ENCODE peak calls at places on chromosomes 7 and 10, in seven cellular contexts. P, K, R, J, V, T and F are unnamed samples.

GRCh38 chr10:35963685-35964084 is 321.6 kb upstream of the FZD8 start:
- DNase-seq in P (no peak), K (no peak), R (no peak), J (no peak), V (no peak), T (no peak), F (no peak)

GRCh38 chr10:8365935-8366911 is 311.7 kb downstream of the GATA3 start:
- DNase-seq in P (no peak), K (no peak), R (peak; percentile 81), J (peak; percentile 10), V (peak; percentile 39), T (peak; percentile 99), F (peak; percentile 81)

GRCh38 chr10:49653530-49653929 is 25.9 kb upstream of the C10orf53 start:
- DNase-seq in P (no peak), K (no peak), R (no peak), J (no peak), V (no peak), T (no peak), F (no peak)

GRCh38 chr7:76296743-76297740 is 5.4 kb upstream of the HSPB1 start:
- DNase-seq in P (no peak), K (no peak), R (peak; percentile 93), J (no peak), V (no peak), T (peak; percentile 69), F (peak; percentile 84)

GRCh38 chr7:835491-836401 is 3.5 kb downstream of the SUN1 start:
- DNase-seq in P (no peak), K (no peak), R (no peak), J (no peak), V (no peak), T (no peak), F (peak; percentile 11)

GRCh38 chr10:128568979-128569378 is 442.8 kb upstream of the MKI67 start:
- DNase-seq in P (no peak), K (no peak), R (no peak), J (no peak), V (no peak), T (no peak), F (no peak)

GRCh38 chr7:105691029-105691691 is 109.9 kb upstream of the EFCAB10 start:
- DNase-seq in P (peak; percentile 42), K (no peak), R (peak; percentile 65), J (no peak), V (peak; percentile 61), T (no peak), F (peak; percentile 93)

GRCh38 chr7:925601-926000 is 28.9 kb downstream of the ADAP1 start:
- DNase-seq in P (no peak), K (no peak), R (no peak), J (no peak), V (no peak), T (no peak), F (no peak)

GRCh38 chr7:154862153-154862791 is 140.7 kb downstream of the PAXIP1 start:
- DNase-seq in P (no peak), K (no peak), R (no peak), J (no peak), V (no peak), T (no peak), F (no peak)

GRCh38 chr10:5089869-5090268 is 4.3 kb upstream of the AKR1C3 start:
- DNase-seq in P (peak; percentile 36), K (no peak), R (peak; percentile 28), J (no peak), V (peak; percentile 80), T (no peak), F (peak; percentile 41)

GRCh38 chr10:18401416-18402195 is 249.8 kb downstream of the NSUN6 start:
- DNase-seq in P (no peak), K (no peak), R (no peak), J (no peak), V (no peak), T (no peak), F (no peak)
- H3K4ac ChIP-seq in P (no peak overlapping the region), K (no peak overlapping the region), R (no peak overlapping the region), J (no peak overlapping the region), V (no peak overlapping the region), T (no peak overlapping the region), F (no peak overlapping the region)

DNA sequence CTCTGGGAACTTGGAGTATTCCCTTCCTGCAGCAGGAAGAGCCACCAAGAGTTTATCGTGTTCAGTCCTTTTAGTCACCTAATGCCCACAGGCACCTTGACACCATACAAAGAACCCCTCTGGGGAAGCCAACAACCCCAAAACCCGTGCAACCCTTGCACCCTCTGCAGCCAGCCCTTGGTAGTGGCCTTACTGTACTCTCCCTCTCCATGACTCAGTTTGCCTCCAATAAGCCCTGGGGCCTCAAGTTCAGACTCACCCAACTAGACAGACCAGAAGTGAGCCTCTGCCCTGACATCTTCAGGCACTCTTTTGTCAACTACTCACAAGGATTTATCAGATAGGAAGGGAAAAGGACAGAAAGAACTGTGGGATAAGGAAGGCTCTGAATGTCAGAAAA is 30.9 kb downstream of the KCNMA1 start:
- DNase-seq in P (no peak), K (no peak), R (no peak), J (no peak), V (peak; percentile 18), T (peak; percentile 86), F (no peak)
- H3K18ac ChIP-seq in P (no peak overlapping the region), K (no peak overlapping the region), R (no peak overlapping the region), J (no peak overlapping the region), V (no peak overlapping the region), T (peak overlapping the region; percentile 29), F (no peak overlapping the region)

GRCh38 chr10:80290474-80291220 is 1.2 kb upstream of the MAT1A start:
- DNase-seq in P (no peak), K (no peak), R (no peak), J (no peak), V (no peak), T (no peak), F (no peak)
- H3K4ac ChIP-seq in P (no peak overlapping the region), K (no peak overlapping the region), R (no peak overlapping the region), J (no peak overlapping the region), V (no peak overlapping the region), T (no peak overlapping the region), F (no peak overlapping the region)

GRCh38 chr7:77786018-77786417 is 12.2 kb downstream of the TMEM60 start:
- DNase-seq in P (no peak), K (no peak), R (no peak), J (no peak), V (no peak), T (no peak), F (no peak)
- H3K18ac ChIP-seq in P (no peak overlapping the region), K (no peak overlapping the region), R (no peak overlapping the region), J (no peak overlapping the region), V (no peak overlapping the region), T (no peak overlapping the region), F (no peak overlapping the region)

GRCh38 chr7:100160067-100160466 is 1.5 kb upstream of the TRAPPC14 start:
- DNase-seq in P (no peak), K (no peak), R (no peak), J (no peak), V (no peak), T (no peak), F (no peak)
- H3K4ac ChIP-seq in P (no peak overlapping the region), K (no peak overlapping the region), R (no peak overlapping the region), J (no peak overlapping the region), V (no peak overlapping the region), T (no peak overlapping the region), F (no peak overlapping the region)

DNA sequence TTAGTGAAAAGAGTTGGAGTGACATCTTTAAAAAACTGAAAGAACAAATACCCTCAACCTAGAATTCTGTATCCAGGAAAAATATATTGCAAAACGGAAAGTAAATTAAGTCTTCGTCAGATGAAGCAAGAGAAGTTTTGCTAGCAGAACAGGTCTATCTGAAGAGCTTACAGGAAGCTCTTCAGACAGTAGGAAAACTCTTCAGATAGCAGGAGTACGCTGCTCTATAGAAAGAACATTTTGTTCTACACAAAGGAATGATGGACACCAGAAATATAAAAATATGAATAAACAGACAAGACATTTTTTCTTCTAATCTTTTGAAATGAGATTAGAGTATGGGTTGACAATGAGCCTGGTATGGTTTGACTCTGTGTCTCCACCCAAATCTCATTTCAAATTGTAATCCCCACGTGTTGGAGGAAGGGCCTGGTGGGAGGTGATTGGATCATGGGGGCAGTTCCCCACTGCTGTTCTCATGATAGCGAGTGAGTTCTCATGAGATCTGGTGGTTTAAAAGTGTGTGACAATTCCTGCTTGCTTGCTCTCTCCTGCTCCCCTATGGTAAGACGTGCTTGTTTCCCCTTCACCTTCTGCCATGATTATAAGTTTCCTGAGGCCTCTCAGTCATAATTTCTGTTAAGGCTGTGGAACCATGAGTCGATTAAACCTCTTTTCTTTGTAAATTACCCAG is 567.3 kb downstream of the AUTS2 start:
- DNase-seq in P (no peak), K (no peak), R (no peak), J (no peak), V (peak; percentile 52), T (no peak), F (no peak)
- H3K18ac ChIP-seq in P (no peak overlapping the region), K (no peak overlapping the region), R (no peak overlapping the region), J (no peak overlapping the region), V (no peak overlapping the region), T (no peak overlapping the region), F (no peak overlapping the region)

DNA sequence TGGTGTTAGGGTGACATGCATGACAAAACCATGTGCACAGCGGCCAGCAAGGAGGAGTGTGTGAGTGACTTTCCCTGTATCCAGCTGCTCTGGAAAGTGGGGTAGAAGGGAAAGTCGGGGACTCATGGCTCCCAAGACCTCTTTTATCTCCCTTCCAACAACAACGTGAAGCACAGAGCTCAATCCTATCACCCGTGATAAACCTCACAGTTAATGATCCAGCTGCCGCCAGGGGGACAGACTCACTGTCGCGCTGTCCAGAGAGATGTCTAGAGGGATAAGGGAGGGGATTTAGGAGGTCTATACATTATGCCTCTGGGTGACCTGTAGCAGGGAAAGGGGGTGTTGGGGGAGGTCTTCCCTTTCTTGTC is 83.9 kb upstream of the SMNDC1 start:
- DNase-seq in P (no peak), K (no peak), R (no peak), J (no peak), V (no peak), T (no peak), F (no peak)
- H3K4ac ChIP-seq in P (no peak overlapping the region), K (no peak overlapping the region), R (peak overlapping the region; percentile 70), J (no peak overlapping the region), V (no peak overlapping the region), T (no peak overlapping the region), F (no peak overlapping the region)

DNA sequence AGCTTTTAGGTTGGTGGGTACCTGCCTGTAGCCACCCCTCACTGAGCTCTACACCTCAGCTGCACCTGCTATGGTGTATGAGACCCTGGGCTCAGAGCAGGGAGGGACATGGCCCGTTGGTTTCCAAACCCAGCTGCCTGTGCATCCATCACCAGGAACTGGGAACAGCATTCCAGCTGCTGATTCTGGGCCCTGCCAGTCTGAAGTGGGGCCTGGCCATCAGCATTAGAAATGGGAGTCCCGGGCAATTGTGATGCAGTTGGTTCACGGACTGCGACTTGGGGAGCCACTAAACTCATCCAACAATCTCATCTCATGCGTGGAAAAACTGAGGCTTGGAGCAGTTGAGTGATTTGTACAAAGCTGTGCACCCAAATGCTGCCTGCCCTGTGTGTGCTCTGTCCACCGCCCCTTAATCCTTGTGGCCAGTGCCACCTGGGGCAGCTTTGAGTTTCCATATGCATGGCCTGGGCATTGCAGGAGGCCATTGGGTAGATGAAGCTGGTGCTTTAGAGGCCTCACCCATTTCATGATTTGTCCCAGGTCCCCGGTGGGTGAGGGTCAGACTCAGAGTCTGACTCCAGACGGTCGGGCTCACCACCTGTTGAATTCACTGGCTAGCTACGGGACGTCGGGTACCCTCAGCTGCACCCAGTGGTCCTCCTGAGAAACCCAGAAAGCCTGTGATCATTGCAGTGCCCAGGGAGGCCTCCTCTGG is 109.0 kb upstream of the SHH start:
- DNase-seq in P (no peak), K (no peak), R (no peak), J (no peak), V (no peak), T (no peak), F (no peak)
- H3K18ac ChIP-seq in P (no peak overlapping the region), K (peak overlapping the region; percentile 54), R (no peak overlapping the region), J (peak overlapping the region; percentile 13), V (no peak overlapping the region), T (no peak overlapping the region), F (no peak overlapping the region)